ENCODE peak calls at places on chromosomes 11 and 22, in seven cellular contexts. D is cardiac muscle cell, X is adrenal gland, E is fibroblast of pulmonary artery, T is stomach, C is kidney, W is AG09319. V is an unnamed sample.

GRCh38 chr22:43066844-43067385 is 22.3 kb downstream of the TTLL1 start:
- DNase-seq in W (no peak), D (no peak), E (peak), C (no peak), X (no peak), T (no peak), V (no peak)

GRCh38 chr11:130383363-130384168 is 44.8 kb downstream of the ADAMTS8 start:
- DNase-seq in E (peak), W (no peak), D (peak), X (no peak), T (no peak), C (no peak), V (no peak)

GRCh38 chr11:2135018-2135569 is 4.1 kb downstream of the IGF2 start:
- DNase-seq in C (peak), T (no peak), E (no peak), D (no peak), X (no peak), W (no peak), V (no peak)

GRCh38 chr11:69957849-69958248 is 120.3 kb upstream of the ANO1 start:
- DNase-seq in T (no peak), C (peak), W (no peak), E (no peak), X (no peak), D (no peak), V (no peak)

GRCh38 chr22:38397189-38398097 is 57.6 kb downstream of the KCNJ4 start:
- DNase-seq in X (peak), W (no peak), E (peak), D (peak), C (peak), T (no peak), V (no peak)

GRCh38 chr22:39242809-39243442 is 1.9 kb downstream of the PDGFB start:
- DNase-seq in X (no peak), W (no peak), T (peak), D (no peak), C (no peak), E (no peak), V (no peak)

GRCh38 chr11:16111690-16112089 is 244.7 kb downstream of the SOX6 start:
- DNase-seq in W (no peak), E (no peak), T (no peak), X (peak), C (no peak), D (peak), V (no peak)

GRCh38 chr22:24247564-24248344 is 2.9 kb upstream of the GGT5 start:
- DNase-seq in W (peak), D (peak), X (peak), T (peak), E (peak), C (peak), V (peak)

GRCh38 chr11:75571625-75572024 is 9.6 kb downstream of the SERPINH1 start:
- DNase-seq in W (no peak), C (no peak), X (no peak), D (no peak), E (no peak), T (no peak), V (no peak)

GRCh38 chr11:123235117-123235686 is 40.2 kb upstream of the CLMP start:
- DNase-seq in E (peak), X (peak), D (peak), W (no peak), C (peak), T (peak), V (peak)

GRCh38 chr11:113370634-113371033 is 16.9 kb upstream of the ANKK1 start:
- DNase-seq in X (peak), C (no peak), W (no peak), E (no peak), T (no peak), D (no peak), V (no peak)

GRCh38 chr11:112605093-112605666 is 344.5 kb upstream of the PLET1 start:
- DNase-seq in D (no peak), E (no peak), C (no peak), W (no peak), T (no peak), X (no peak), V (no peak)

GRCh38 chr11:102882389-102883024 is 7.7 kb upstream of the MMP12 start:
- DNase-seq in C (no peak), T (no peak), E (peak), W (peak), D (no peak), X (no peak), V (no peak)

GRCh38 chr22:25068701-25069100 is 116.2 kb downstream of the KIAA1671 start:
- DNase-seq in X (no peak), T (no peak), E (no peak), C (no peak), W (no peak), D (no peak), V (no peak)

GRCh38 chr11:77107950-77108349 is 5.3 kb downstream of the OMP start:
- DNase-seq in E (peak), D (no peak), W (peak), C (peak), T (peak), X (peak), V (no peak)

GRCh38 chr11:65377036-65377435 is 5.4 kb downstream of the SLC25A45 start:
- DNase-seq in E (no peak), X (peak), T (no peak), D (no peak), W (no peak), C (no peak), V (no peak)

GRCh38 chr11:77672276-77672675 is 34.7 kb upstream of the CLNS1A start:
- DNase-seq in T (no peak), D (no peak), X (peak), C (no peak), E (peak), W (peak), V (no peak)

GRCh38 chr11:35145249-35145648 is 6.3 kb downstream of the CD44 start:
- DNase-seq in X (no peak), T (peak), E (no peak), D (no peak), C (no peak), W (no peak), V (no peak)

GRCh38 chr11:57456960-57457642 is 3.2 kb upstream of the RTN4RL2 start:
- DNase-seq in E (peak), D (peak), C (peak), X (peak), T (peak), W (peak), V (peak)

GRCh38 chr11:32706985-32707736 is 87.3 kb downstream of the CCDC73 start:
- DNase-seq in C (no peak), X (no peak), W (peak), T (no peak), D (no peak), E (peak), V (no peak)

GRCh38 chr11:67372993-67373915 is at the start of gene CLCF1:
- DNase-seq in D (peak), C (peak), X (peak), E (peak), W (peak), T (peak), V (no peak)

GRCh38 chr22:49018601-49019000 is 809.1 kb downstream of the BRD1 start:
- DNase-seq in D (no peak), X (peak), W (no peak), E (no peak), C (peak), T (no peak), V (peak)

GRCh38 chr11:103322861-103323260 is 213.6 kb downstream of the DYNC2H1 start:
- DNase-seq in X (peak), W (no peak), D (no peak), T (no peak), E (peak), C (no peak), V (no peak)

GRCh38 chr11:129374081-129374992 is 1.3 kb upstream of the BARX2 start:
- DNase-seq in W (no peak), C (no peak), X (no peak), T (no peak), E (no peak), D (peak), V (no peak)

GRCh38 chr11:17142450-17142849 is 65.0 kb upstream of the RPS13 start:
- DNase-seq in X (no peak), C (no peak), T (no peak), D (no peak), W (no peak), E (no peak), V (no peak)

GRCh38 chr11:80365315-80365714 is 924.5 kb upstream of the TENM4 start:
- DNase-seq in D (no peak), C (no peak), W (no peak), T (no peak), X (no peak), E (no peak), V (no peak)

GRCh38 chr11:120108785-120109168 is 29.1 kb downstream of the TRIM29 start:
- DNase-seq in X (no peak), W (no peak), D (no peak), C (no peak), E (no peak), T (no peak), V (no peak)

GRCh38 chr22:35399114-35399677 is 744 bp upstream of the MCM5 start:
- DNase-seq in W (no peak), C (peak), E (no peak), T (no peak), D (no peak), X (no peak), V (no peak)

GRCh38 chr11:36213050-36213840 is 76.0 kb downstream of the COMMD9 start:
- DNase-seq in X (no peak), C (no peak), W (no peak), E (no peak), D (no peak), T (no peak), V (no peak)

GRCh38 chr11:34431979-34432378 is 6.8 kb upstream of the CAT start:
- DNase-seq in D (no peak), T (no peak), C (no peak), X (no peak), W (no peak), E (no peak), V (no peak)

GRCh38 chr11:34502949-34503348 is 10.6 kb downstream of the ELF5 start:
- DNase-seq in T (no peak), X (no peak), W (no peak), D (no peak), E (no peak), C (no peak), V (no peak)

GRCh38 chr11:90134420-90135003 is at the start of gene NAALAD2:
- DNase-seq in E (peak), X (peak), D (peak), C (peak), W (no peak), T (no peak), V (no peak)

GRCh38 chr11:11865449-11865848 is 23.7 kb downstream of the USP47 start:
- DNase-seq in W (no peak), D (no peak), T (no peak), C (no peak), E (no peak), X (no peak), V (no peak)

GRCh38 chr11:11864803-11865202 is 23.0 kb downstream of the USP47 start:
- DNase-seq in E (no peak), T (no peak), X (no peak), D (no peak), W (no peak), C (no peak), V (no peak)

GRCh38 chr11:11862995-11863394 is 21.2 kb downstream of the USP47 start:
- DNase-seq in W (no peak), C (no peak), E (no peak), D (no peak), X (no peak), T (no peak), V (no peak)

GRCh38 chr11:11866203-11866602 is 24.4 kb downstream of the USP47 start:
- DNase-seq in T (no peak), W (no peak), X (no peak), E (no peak), D (no peak), C (no peak), V (no peak)

DNA sequence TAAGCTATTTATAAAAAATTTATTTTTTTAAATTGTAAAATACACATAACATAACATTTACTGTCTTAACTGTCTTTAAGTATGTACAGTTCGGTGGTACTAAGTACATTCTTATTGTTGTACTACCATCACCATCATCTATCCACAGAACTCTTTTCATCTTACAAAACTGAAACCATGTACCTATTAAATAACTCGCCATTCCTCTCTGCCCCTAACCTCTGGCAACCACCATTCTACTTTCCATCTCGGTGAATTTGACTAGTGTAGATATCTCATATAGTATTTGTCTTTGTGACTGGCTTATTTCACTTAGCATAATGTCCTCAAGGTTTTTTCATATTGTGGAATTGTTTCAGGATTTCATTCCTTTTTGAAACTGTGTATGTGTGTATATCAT is 22.6 kb downstream of the USP47 start:
- DNase-seq in D (no peak), X (no peak), W (no peak), E (no peak), C (no peak), T (no peak), V (no peak)
- TF ChIP-seq CTCF in D (no peak), X (no peak), W (no peak), E (no peak), C (no peak), T (no peak), V (no peak)

DNA sequence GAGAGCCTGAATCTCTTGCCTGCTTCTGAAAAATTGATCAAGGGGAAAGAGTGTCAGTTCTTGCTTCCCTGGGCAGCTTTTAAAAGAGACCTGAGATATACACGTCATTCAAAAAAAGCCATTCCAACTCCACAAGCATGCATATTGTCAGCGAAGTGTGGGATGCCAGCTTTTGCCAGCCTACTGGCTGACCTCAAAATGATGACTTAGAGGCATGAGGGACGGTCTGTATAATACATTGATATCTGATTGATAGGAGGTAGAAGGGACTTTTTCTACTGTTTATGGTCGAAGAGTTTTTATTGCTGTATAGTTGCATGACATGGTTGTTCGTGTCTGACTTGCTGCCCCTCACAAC is 126.3 kb downstream of the MICAL2 start:
- DNase-seq in C (no peak), X (no peak), W (no peak), T (no peak), E (no peak), D (no peak), V (no peak)
- TF ChIP-seq CTCF in C (no peak), X (no peak), W (no peak), T (no peak), E (no peak), D (no peak), V (no peak)

GRCh38 chr11:71251761-71252433 is 480 bp downstream of the SHANK2 start:
- DNase-seq in E (no peak), C (no peak), W (no peak), D (peak), X (no peak), T (peak), V (no peak)
- TF ChIP-seq CTCF in E (no peak), C (peak), W (no peak), D (peak), X (peak), T (peak), V (no peak)

DNA sequence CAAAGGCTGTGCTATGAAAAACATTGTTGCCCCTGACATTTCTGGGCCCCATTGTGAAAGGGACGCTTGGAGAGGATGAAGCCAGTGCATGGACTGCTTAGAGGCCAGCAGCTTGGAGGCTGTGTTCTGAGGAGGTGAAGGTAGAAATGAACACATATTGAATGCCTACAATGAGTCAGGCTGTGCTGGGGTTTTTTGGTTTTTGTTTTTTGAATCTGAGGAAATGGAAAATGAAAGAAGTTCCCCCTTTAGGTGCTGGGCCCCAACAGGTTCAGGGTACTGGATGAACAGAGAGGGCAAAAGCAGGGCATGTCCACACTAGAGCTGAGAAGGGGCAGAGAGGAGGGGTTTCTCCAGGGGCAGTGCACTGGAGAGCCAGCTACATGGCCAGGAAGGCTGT is 166.1 kb upstream of the API5 start:
- DNase-seq in W (no peak), C (no peak), E (no peak), T (no peak), D (no peak), X (no peak), V (no peak)
- TF ChIP-seq CTCF in W (no peak), C (no peak), E (no peak), T (no peak), D (no peak), X (no peak), V (no peak)

GRCh38 chr22:22943521-22944267 is 56.1 kb downstream of the IGLL5 start:
- DNase-seq in E (no peak), D (no peak), W (no peak), X (peak), T (peak), C (no peak), V (no peak)
- TF ChIP-seq CTCF in E (no peak), D (no peak), W (no peak), X (no peak), T (no peak), C (no peak), V (no peak)

DNA sequence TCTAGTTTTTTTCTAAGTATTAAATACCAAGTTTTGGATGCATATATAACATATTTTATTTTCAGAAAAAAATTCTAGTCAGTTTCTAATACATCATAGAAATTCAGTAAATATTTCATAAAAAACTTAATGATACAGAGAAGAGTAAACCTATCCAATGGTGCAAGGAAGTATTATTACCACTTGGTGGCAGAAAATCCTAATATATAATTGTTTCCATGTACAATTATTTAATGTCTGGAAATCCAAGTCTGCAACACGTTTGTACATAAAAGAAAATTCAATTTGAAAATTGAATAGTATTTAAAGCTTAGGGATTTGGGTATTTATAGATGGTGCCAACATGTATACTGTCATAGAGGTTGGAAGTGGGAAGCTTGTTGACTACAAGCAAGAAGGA is 127.0 kb downstream of the TRPC6 start:
- DNase-seq in C (no peak), T (no peak), D (no peak), W (no peak), E (peak), X (no peak), V (no peak)
- TF ChIP-seq CTCF in C (no peak), T (peak), D (peak), W (peak), E (peak), X (peak), V (no peak)

DNA sequence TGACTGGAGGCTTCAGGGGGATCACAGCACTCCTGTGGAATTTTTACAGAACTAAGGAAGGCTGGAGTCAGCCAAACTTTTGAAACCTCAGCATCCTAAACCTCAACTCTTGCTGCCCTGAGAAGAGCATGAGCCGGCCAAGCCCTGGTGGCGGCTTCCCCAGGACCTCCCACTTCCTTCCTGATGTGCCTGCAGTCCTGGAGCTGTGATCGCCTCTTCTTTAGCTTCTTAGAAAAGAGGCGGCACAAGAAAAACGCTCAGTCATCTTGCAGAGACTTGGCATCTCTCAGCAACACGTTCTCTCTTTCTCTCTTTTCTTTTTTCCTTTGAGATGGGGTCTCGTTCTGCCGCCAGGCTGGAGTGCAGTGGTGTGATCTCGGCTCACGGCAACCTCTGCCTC is 40.4 kb upstream of the AMPD3 start:
- DNase-seq in E (peak), C (peak), D (no peak), T (no peak), X (peak), W (no peak), V (no peak)
- TF ChIP-seq CTCF in E (no peak), C (no peak), D (no peak), T (no peak), X (no peak), W (no peak), V (no peak)

DNA sequence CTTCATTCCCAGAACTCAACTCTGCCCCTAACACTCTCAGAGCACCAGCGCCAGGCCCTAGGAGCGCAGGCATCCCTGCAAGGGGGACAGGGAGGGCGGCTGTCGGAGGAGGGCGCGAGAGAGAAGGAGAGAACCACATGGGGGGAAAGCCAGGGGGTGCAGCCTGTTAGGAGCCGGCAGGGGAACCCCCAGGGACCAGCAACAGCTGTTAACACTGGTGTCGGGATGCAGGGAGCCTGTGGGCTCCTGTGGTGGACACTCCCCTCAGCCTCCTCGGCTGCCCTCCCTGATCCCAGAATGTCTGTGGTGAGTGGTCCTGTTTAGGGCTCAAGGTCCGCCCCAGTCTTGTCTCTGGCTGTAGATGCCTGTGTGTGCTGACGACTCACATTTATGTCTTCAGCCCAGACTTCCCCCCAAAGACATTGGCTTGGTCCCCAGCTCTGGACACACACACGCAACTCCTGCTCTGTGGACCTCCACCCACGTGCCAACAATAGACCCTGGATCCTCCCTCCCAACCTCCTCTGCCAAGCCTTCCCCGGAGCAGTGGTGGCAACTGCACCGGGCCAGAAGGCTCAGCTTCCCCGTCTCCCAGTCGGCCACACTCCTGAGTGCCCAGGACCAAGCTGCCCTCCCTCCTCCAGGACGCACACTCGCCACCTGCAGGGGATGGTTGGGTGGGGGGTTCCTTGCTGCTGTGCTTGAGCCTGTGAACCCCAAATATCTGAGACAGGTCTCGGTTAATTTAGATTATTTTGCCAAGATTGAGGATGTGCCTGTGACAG is 817 bp upstream of the IFITM5 start:
- DNase-seq in E (no peak), D (peak), T (no peak), X (no peak), C (peak), W (no peak), V (no peak)
- TF ChIP-seq CTCF in E (peak), D (peak), T (no peak), X (no peak), C (no peak), W (peak), V (no peak)

GRCh38 chr11:63890368-63890767 is 26.6 kb downstream of the RCOR2 start:
- DNase-seq in X (no peak), T (no peak), D (no peak), W (no peak), C (no peak), E (no peak), V (no peak)

GRCh38 chr11:63889344-63889743 is 27.6 kb downstream of the RCOR2 start:
- DNase-seq in C (no peak), W (no peak), E (no peak), X (no peak), T (peak), D (no peak), V (no peak)

GRCh38 chr11:63888170-63889086 is 28.5 kb downstream of the RCOR2 start:
- DNase-seq in C (peak), W (no peak), X (peak), T (peak), D (peak), E (peak), V (no peak)

GRCh38 chr11:63893355-63893754 is 23.6 kb downstream of the RCOR2 start:
- DNase-seq in D (no peak), X (no peak), E (no peak), T (no peak), W (no peak), C (no peak), V (no peak)

GRCh38 chr11:63892233-63892632 is 24.7 kb downstream of the RCOR2 start:
- DNase-seq in W (no peak), D (peak), E (peak), T (no peak), X (no peak), C (no peak), V (no peak)
- TF ChIP-seq CTCF in W (no peak), D (no peak), E (no peak), T (no peak), X (no peak), C (no peak), V (no peak)

V was measured in omental fat pad.